ENCODE peak calls at places on chromosomes 4 and X, in eight cellular contexts. T is NCI-H1436 treated with DMSO at 0.1 percent for 48 hours; R is NCI-H1930; A is NCI-H446; D is activated effector memory CD4-positive, alpha-beta T cell treated with Interleukin-2 at 50 U/mL for 16 hours; Q is colonic mucosa; U is non-pigmented ciliary epithelial cell; P is head of caudate nucleus. H is an unnamed sample.

GRCh38 chr4:175176710-175177109 is 258.6 kb downstream of the ADAM29 start:
- DNase-seq in T (no peak), R (no peak), A (no peak), D (no peak), Q (no peak), U (no peak), P (no peak), H (no peak)

GRCh38 chrX:19388741-19389140 is 45.0 kb downstream of the PDHA1 start:
- DNase-seq in T (no peak), R (no peak), A (no peak), D (no peak), Q (no peak), U (no peak), P (no peak), H (no peak)

GRCh38 chrX:38409289-38409688 is 56.9 kb downstream of the OTC start:
- DNase-seq in T (no peak), R (no peak), A (no peak), D (no peak), Q (no peak), U (no peak), P (no peak), H (no peak)

GRCh38 chr4:8294036-8294435 is 24.5 kb downstream of the HTRA3 start:
- DNase-seq in T (no peak), R (no peak), A (no peak), D (no peak), Q (no peak), U (no peak), P (no peak), H (no peak)

GRCh38 chr4:135243960-135244561 is 1042.5 kb upstream of the PABPC4L start:
- DNase-seq in T (no peak), R (no peak), A (no peak), D (no peak), Q (no peak), U (no peak), P (no peak), H (peak; percentile 42)

GRCh38 chr4:141802324-141802723 is 165.9 kb downstream of the IL15 start:
- DNase-seq in T (no peak), R (no peak), A (no peak), D (no peak), Q (no peak), U (peak; percentile 60), P (no peak), H (peak; percentile 71)

GRCh38 chr4:168569909-168570276 is 73.0 kb downstream of the PALLD start:
- DNase-seq in T (no peak), R (no peak), A (peak; percentile 66), D (no peak), Q (no peak), U (no peak), P (no peak), H (no peak)

GRCh38 chr4:51836531-51836930 is 6.4 kb upstream of the DCUN1D4 start:
- DNase-seq in T (no peak), R (no peak), A (no peak), D (no peak), Q (no peak), U (no peak), P (no peak), H (no peak)

GRCh38 chrX:69987691-69988090 is 62.0 kb downstream of the AWAT2 start:
- DNase-seq in T (no peak), R (no peak), A (peak; percentile 73), D (no peak), Q (no peak), U (no peak), P (no peak), H (no peak)

GRCh38 chr4:108168213-108168671 is 490 bp downstream of the LEF1 start:
- DNase-seq in T (no peak), R (no peak), A (no peak), D (no peak), Q (no peak), U (no peak), P (no peak), H (no peak)

GRCh38 chrX:151742311-151742710 is 7.8 kb downstream of the CNGA2 start:
- DNase-seq in T (no peak), R (no peak), A (no peak), D (no peak), Q (no peak), U (no peak), P (no peak), H (no peak)

GRCh38 chr4:156976147-156976546 is 4.5 kb upstream of the PDGFC start:
- DNase-seq in T (no peak), R (no peak), A (no peak), D (no peak), Q (no peak), U (no peak), P (no peak), H (peak; percentile 80)

GRCh38 chr4:73867783-73868182 is 1.4 kb upstream of the CXCL1 start:
- DNase-seq in T (no peak), R (peak; percentile 6), A (no peak), D (no peak), Q (peak; percentile 50), U (no peak), P (no peak), H (no peak)

GRCh38 chr4:112109455-112110425 is 35.5 kb upstream of the FAM241A start:
- DNase-seq in T (no peak), R (no peak), A (no peak), D (no peak), Q (no peak), U (no peak), P (no peak), H (no peak)

GRCh38 chrX:12118134-12118533 is 20.1 kb upstream of the FRMPD4 start:
- DNase-seq in T (no peak), R (no peak), A (no peak), D (no peak), Q (no peak), U (no peak), P (no peak), H (peak; percentile 18)

GRCh38 chr4:123503698-123504389 is 107.2 kb downstream of the SPRY1 start:
- DNase-seq in T (no peak), R (no peak), A (no peak), D (no peak), Q (no peak), U (no peak), P (no peak), H (no peak)

GRCh38 chr4:94126669-94127068 is 81.0 kb upstream of the SMARCAD1 start:
- DNase-seq in T (no peak), R (no peak), A (no peak), D (no peak), Q (no peak), U (no peak), P (no peak), H (no peak)

GRCh38 chrX:47802589-47802988 is 34.1 kb upstream of the ZNF81 start:
- DNase-seq in T (no peak), R (no peak), A (no peak), D (no peak), Q (no peak), U (no peak), P (no peak), H (no peak)

GRCh38 chr4:147134536-147135210 is 189.0 kb upstream of the TTC29 start:
- DNase-seq in T (no peak), R (no peak), A (no peak), D (no peak), Q (no peak), U (no peak), P (no peak), H (no peak)

GRCh38 chr4:7872264-7872771 is 67.3 kb downstream of the AFAP1 start:
- DNase-seq in T (no peak), R (no peak), A (peak; percentile 88), D (no peak), Q (no peak), U (peak; percentile 67), P (no peak), H (peak; percentile 79)

GRCh38 chr4:965766-966134 is 7.6 kb downstream of the DGKQ start:
- DNase-seq in T (no peak), R (no peak), A (no peak), D (no peak), Q (no peak), U (no peak), P (no peak), H (no peak)

GRCh38 chr4:40992472-40993298 is 221.7 kb downstream of the APBB2 start:
- DNase-seq in T (no peak), R (no peak), A (no peak), D (no peak), Q (no peak), U (peak; percentile 60), P (no peak), H (peak; percentile 75)

GRCh38 chr4:69156913-69157312 is 57.6 kb downstream of the UGT2B11 start:
- DNase-seq in T (no peak), R (no peak), A (no peak), D (no peak), Q (no peak), U (no peak), P (no peak), H (no peak)

GRCh38 chr4:968221-968620 is 5.1 kb downstream of the DGKQ start:
- DNase-seq in T (no peak), R (no peak), A (no peak), D (no peak), Q (no peak), U (no peak), P (no peak), H (no peak)

GRCh38 chrX:129549124-129549523 is 9.1 kb downstream of the OCRL start:
- DNase-seq in T (no peak), R (peak; percentile 23), A (no peak), D (no peak), Q (no peak), U (no peak), P (no peak), H (no peak)

GRCh38 chr4:76341063-76341462 is 34.5 kb downstream of the STBD1 start:
- DNase-seq in T (no peak), R (no peak), A (no peak), D (no peak), Q (no peak), U (peak; percentile 60), P (no peak), H (peak; percentile 5)

GRCh38 chrX:32137525-32137924 is 1065.7 kb upstream of the FTHL17 start:
- DNase-seq in T (no peak), R (no peak), A (no peak), D (no peak), Q (peak; percentile 19), U (no peak), P (no peak), H (no peak)

GRCh38 chr4:21447320-21448055 is 501.1 kb downstream of the KCNIP4 start:
- DNase-seq in T (no peak), R (no peak), A (no peak), D (no peak), Q (no peak), U (no peak), P (no peak), H (no peak)

GRCh38 chr4:161629694-161630441 is 533.9 kb downstream of the FSTL5 start:
- DNase-seq in T (no peak), R (no peak), A (no peak), D (no peak), Q (no peak), U (no peak), P (no peak), H (no peak)

GRCh38 chrX:56800801-56801200 is 71.8 kb downstream of the NBDY start:
- DNase-seq in T (no peak), R (no peak), A (no peak), D (peak; percentile 22), Q (peak; percentile 15), U (no peak), P (no peak), H (no peak)